ENCODE peak calls at places on chromosomes 11 and 22, in nine cellular contexts. One of them, this sample, is unnamed.

GRCh38 chr11:130945945-130946344 is 29.7 kb upstream of the SNX19 start:
- DNase-seq in cardiac muscle cell: no peak
- DNase-seq in GM06990: no peak
- DNase-seq in hepatocyte: peak
- DNase-seq in neural progenitor cell: no peak
- DNase-seq in AG09309: peak
- DNase-seq in adrenal gland: no peak
- DNase-seq in body of pancreas: no peak
- DNase-seq in fibroblast of the aortic adventitia: peak
- DNase-seq in this sample: peak

GRCh38 chr22:27318516-27318915 is 483.0 kb downstream of the MN1 start:
- DNase-seq in cardiac muscle cell: peak
- DNase-seq in GM06990: no peak
- DNase-seq in hepatocyte: peak
- DNase-seq in neural progenitor cell: peak
- DNase-seq in AG09309: peak
- DNase-seq in adrenal gland: no peak
- DNase-seq in body of pancreas: no peak
- DNase-seq in fibroblast of the aortic adventitia: peak
- DNase-seq in this sample: peak

GRCh38 chr11:69364901-69365300 is 70.9 kb downstream of the MYEOV start:
- DNase-seq in cardiac muscle cell: no peak
- DNase-seq in GM06990: no peak
- DNase-seq in hepatocyte: no peak
- DNase-seq in neural progenitor cell: no peak
- DNase-seq in AG09309: no peak
- DNase-seq in adrenal gland: no peak
- DNase-seq in body of pancreas: no peak
- DNase-seq in fibroblast of the aortic adventitia: peak
- DNase-seq in this sample: peak

GRCh38 chr11:15605094-15605493 is 490.4 kb downstream of the INSC start:
- DNase-seq in cardiac muscle cell: no peak
- DNase-seq in GM06990: no peak
- DNase-seq in hepatocyte: no peak
- DNase-seq in neural progenitor cell: no peak
- DNase-seq in AG09309: no peak
- DNase-seq in adrenal gland: no peak
- DNase-seq in body of pancreas: no peak
- DNase-seq in fibroblast of the aortic adventitia: no peak
- DNase-seq in this sample: no peak

GRCh38 chr11:3836903-3837302 is 3.9 kb downstream of the RHOG start:
- DNase-seq in cardiac muscle cell: no peak
- DNase-seq in GM06990: no peak
- DNase-seq in hepatocyte: no peak
- DNase-seq in neural progenitor cell: no peak
- DNase-seq in AG09309: no peak
- DNase-seq in adrenal gland: peak
- DNase-seq in body of pancreas: no peak
- DNase-seq in fibroblast of the aortic adventitia: no peak
- DNase-seq in this sample: no peak

GRCh38 chr11:88345408-88345807 is 7.9 kb upstream of the CTSC start:
- DNase-seq in cardiac muscle cell: no peak
- DNase-seq in GM06990: no peak
- DNase-seq in hepatocyte: no peak
- DNase-seq in neural progenitor cell: no peak
- DNase-seq in AG09309: no peak
- DNase-seq in adrenal gland: no peak
- DNase-seq in body of pancreas: no peak
- DNase-seq in fibroblast of the aortic adventitia: no peak
- DNase-seq in this sample: peak

GRCh38 chr11:19201737-19202605 is at the start of gene CSRP3:
- DNase-seq in cardiac muscle cell: peak
- DNase-seq in GM06990: no peak
- DNase-seq in hepatocyte: no peak
- DNase-seq in neural progenitor cell: no peak
- DNase-seq in AG09309: no peak
- DNase-seq in adrenal gland: no peak
- DNase-seq in body of pancreas: no peak
- DNase-seq in fibroblast of the aortic adventitia: peak
- DNase-seq in this sample: no peak

GRCh38 chr11:12914401-12914912 is 94.7 kb upstream of the RASSF10 start:
- DNase-seq in cardiac muscle cell: peak
- DNase-seq in GM06990: no peak
- DNase-seq in hepatocyte: peak
- DNase-seq in neural progenitor cell: peak
- DNase-seq in AG09309: peak
- DNase-seq in adrenal gland: no peak
- DNase-seq in body of pancreas: peak
- DNase-seq in fibroblast of the aortic adventitia: no peak
- DNase-seq in this sample: peak

GRCh38 chr11:45796461-45796861 is 8.5 kb upstream of the SLC35C1 start:
- DNase-seq in cardiac muscle cell: no peak
- DNase-seq in GM06990: no peak
- DNase-seq in hepatocyte: no peak
- DNase-seq in neural progenitor cell: no peak
- DNase-seq in AG09309: no peak
- DNase-seq in adrenal gland: no peak
- DNase-seq in body of pancreas: no peak
- DNase-seq in fibroblast of the aortic adventitia: no peak
- DNase-seq in this sample: no peak

GRCh38 chr11:123561046-123561781 is 93.2 kb downstream of the SCN3B start:
- DNase-seq in cardiac muscle cell: peak
- DNase-seq in GM06990: no peak
- DNase-seq in hepatocyte: peak
- DNase-seq in neural progenitor cell: peak
- DNase-seq in AG09309: no peak
- DNase-seq in adrenal gland: no peak
- DNase-seq in body of pancreas: peak
- DNase-seq in fibroblast of the aortic adventitia: peak
- DNase-seq in this sample: peak

GRCh38 chr11:111441443-111441842 is 62.4 kb upstream of the POU2AF1 start:
- DNase-seq in cardiac muscle cell: no peak
- DNase-seq in GM06990: no peak
- DNase-seq in hepatocyte: peak
- DNase-seq in neural progenitor cell: no peak
- DNase-seq in AG09309: peak
- DNase-seq in adrenal gland: no peak
- DNase-seq in body of pancreas: no peak
- DNase-seq in fibroblast of the aortic adventitia: no peak
- DNase-seq in this sample: peak

GRCh38 chr11:10544491-10545470 is 3.8 kb upstream of the RNF141 start:
- DNase-seq in cardiac muscle cell: no peak
- DNase-seq in GM06990: no peak
- DNase-seq in hepatocyte: no peak
- DNase-seq in neural progenitor cell: no peak
- DNase-seq in AG09309: no peak
- DNase-seq in adrenal gland: no peak
- DNase-seq in body of pancreas: no peak
- DNase-seq in fibroblast of the aortic adventitia: no peak
- DNase-seq in this sample: no peak

GRCh38 chr11:93444671-93445073 is 98.5 kb downstream of the SMCO4 start:
- DNase-seq in cardiac muscle cell: peak
- DNase-seq in GM06990: no peak
- DNase-seq in hepatocyte: peak
- DNase-seq in neural progenitor cell: peak
- DNase-seq in AG09309: no peak
- DNase-seq in adrenal gland: no peak
- DNase-seq in body of pancreas: no peak
- DNase-seq in fibroblast of the aortic adventitia: no peak
- DNase-seq in this sample: peak
- H3K4me3 ChIP-seq in cardiac muscle cell: no peak
- H3K4me3 ChIP-seq in GM06990: no peak
- H3K4me3 ChIP-seq in hepatocyte: no peak
- H3K4me3 ChIP-seq in neural progenitor cell: no peak
- H3K4me3 ChIP-seq in AG09309: no peak
- H3K4me3 ChIP-seq in adrenal gland: no peak
- H3K4me3 ChIP-seq in body of pancreas: no peak
- H3K4me3 ChIP-seq in fibroblast of the aortic adventitia: no peak
- H3K4me3 ChIP-seq in this sample: no peak

DNA sequence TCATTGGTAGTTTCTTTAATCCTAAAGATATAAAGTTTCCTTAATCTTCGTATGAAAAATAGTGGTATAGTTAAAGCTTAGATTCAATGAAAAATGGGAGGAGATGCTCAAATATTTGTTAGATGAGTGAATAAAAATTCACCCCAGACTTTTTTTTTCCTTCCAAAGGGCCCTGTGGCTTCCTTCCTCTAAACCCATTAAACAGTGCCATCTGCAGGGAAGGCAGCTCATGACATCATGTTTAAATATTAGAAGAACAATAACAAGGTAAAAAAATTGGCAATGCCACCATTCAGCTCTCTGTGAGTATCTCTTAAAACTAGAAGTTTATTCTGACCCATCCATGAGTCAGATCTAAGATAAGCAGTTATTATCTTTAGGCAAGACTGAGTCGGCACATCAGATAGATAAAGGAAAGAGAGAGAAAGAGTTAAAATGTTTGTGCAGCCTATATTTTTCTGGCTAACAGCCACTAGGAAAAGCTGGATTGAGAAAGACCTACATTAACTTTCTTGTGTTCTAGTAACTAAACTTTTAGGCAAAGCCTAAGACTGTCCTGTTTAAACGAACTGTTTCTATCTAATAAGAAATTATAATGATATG is 19.1 kb upstream of the OOSP1 start:
- DNase-seq in cardiac muscle cell: peak
- DNase-seq in GM06990: no peak
- DNase-seq in hepatocyte: peak
- DNase-seq in neural progenitor cell: peak
- DNase-seq in AG09309: no peak
- DNase-seq in adrenal gland: peak
- DNase-seq in body of pancreas: peak
- DNase-seq in fibroblast of the aortic adventitia: peak
- DNase-seq in this sample: peak
- TF ChIP-seq CTCF in cardiac muscle cell: peak
- TF ChIP-seq CTCF in GM06990: peak
- TF ChIP-seq CTCF in hepatocyte: peak
- TF ChIP-seq CTCF in neural progenitor cell: peak
- TF ChIP-seq CTCF in AG09309: peak
- TF ChIP-seq CTCF in adrenal gland: peak
- TF ChIP-seq CTCF in body of pancreas: peak
- TF ChIP-seq CTCF in fibroblast of the aortic adventitia: peak
- TF ChIP-seq CTCF in this sample: peak

GRCh38 chr22:50192825-50193204 is 7.1 kb downstream of the TRABD start:
- DNase-seq in cardiac muscle cell: no peak
- DNase-seq in GM06990: no peak
- DNase-seq in hepatocyte: no peak
- DNase-seq in neural progenitor cell: no peak
- DNase-seq in AG09309: no peak
- DNase-seq in adrenal gland: no peak
- DNase-seq in body of pancreas: peak
- DNase-seq in fibroblast of the aortic adventitia: no peak
- DNase-seq in this sample: no peak
- H3K4me3 ChIP-seq in cardiac muscle cell: no peak
- H3K4me3 ChIP-seq in GM06990: peak
- H3K4me3 ChIP-seq in hepatocyte: no peak
- H3K4me3 ChIP-seq in neural progenitor cell: no peak
- H3K4me3 ChIP-seq in AG09309: no peak
- H3K4me3 ChIP-seq in adrenal gland: no peak
- H3K4me3 ChIP-seq in body of pancreas: no peak
- H3K4me3 ChIP-seq in fibroblast of the aortic adventitia: no peak
- H3K4me3 ChIP-seq in this sample: no peak

DNA sequence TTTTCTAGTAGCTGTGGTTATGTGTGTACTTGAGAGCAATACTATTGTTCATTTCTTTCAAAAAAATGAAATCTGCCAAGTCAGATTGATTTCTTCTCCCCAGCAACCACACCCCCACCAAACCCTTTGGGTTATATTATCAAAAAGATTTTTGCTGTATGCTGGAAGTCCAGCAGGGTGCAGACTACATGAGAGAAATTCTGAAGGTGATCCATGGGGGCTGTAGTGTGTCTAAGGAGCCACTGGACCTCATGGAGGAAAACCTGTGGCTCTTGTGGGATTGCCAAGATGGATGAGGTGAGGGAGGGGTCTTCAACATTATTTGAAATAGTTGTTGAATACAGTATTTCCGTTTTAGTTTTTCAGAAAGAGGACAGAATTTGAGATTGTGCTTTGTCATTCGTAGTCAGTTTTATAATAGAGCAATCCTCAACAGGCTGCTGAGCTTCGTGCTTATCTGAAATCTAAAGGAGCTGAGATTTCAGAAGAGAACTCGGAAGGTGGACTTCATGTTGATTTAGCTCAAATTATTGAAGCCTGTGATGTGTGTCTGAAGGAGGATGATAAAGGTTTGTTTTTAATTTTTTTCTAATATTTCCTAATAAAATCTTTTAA is 3.1 kb downstream of the EIF3M start:
- DNase-seq in cardiac muscle cell: peak
- DNase-seq in GM06990: no peak
- DNase-seq in hepatocyte: no peak
- DNase-seq in neural progenitor cell: peak
- DNase-seq in AG09309: no peak
- DNase-seq in adrenal gland: no peak
- DNase-seq in body of pancreas: no peak
- DNase-seq in fibroblast of the aortic adventitia: peak
- DNase-seq in this sample: peak
- TF ChIP-seq CTCF in cardiac muscle cell: peak
- TF ChIP-seq CTCF in GM06990: peak
- TF ChIP-seq CTCF in hepatocyte: peak
- TF ChIP-seq CTCF in neural progenitor cell: peak
- TF ChIP-seq CTCF in AG09309: peak
- TF ChIP-seq CTCF in adrenal gland: no peak
- TF ChIP-seq CTCF in body of pancreas: no peak
- TF ChIP-seq CTCF in fibroblast of the aortic adventitia: peak
- TF ChIP-seq CTCF in this sample: peak

GRCh38 chr11:121237686-121238658 is 54.6 kb upstream of the SC5D start:
- DNase-seq in cardiac muscle cell: no peak
- DNase-seq in GM06990: peak
- DNase-seq in hepatocyte: no peak
- DNase-seq in neural progenitor cell: no peak
- DNase-seq in AG09309: peak
- DNase-seq in adrenal gland: no peak
- DNase-seq in body of pancreas: no peak
- DNase-seq in fibroblast of the aortic adventitia: peak
- DNase-seq in this sample: peak
- H3K4me3 ChIP-seq in cardiac muscle cell: no peak
- H3K4me3 ChIP-seq in GM06990: peak
- H3K4me3 ChIP-seq in hepatocyte: no peak
- H3K4me3 ChIP-seq in neural progenitor cell: no peak
- H3K4me3 ChIP-seq in AG09309: no peak
- H3K4me3 ChIP-seq in adrenal gland: no peak
- H3K4me3 ChIP-seq in body of pancreas: no peak
- H3K4me3 ChIP-seq in fibroblast of the aortic adventitia: no peak
- H3K4me3 ChIP-seq in this sample: no peak

GRCh38 chr22:30435674-30436126 is 10.1 kb downstream of the MTFP1 start:
- DNase-seq in cardiac muscle cell: no peak
- DNase-seq in GM06990: peak
- DNase-seq in hepatocyte: no peak
- DNase-seq in neural progenitor cell: no peak
- DNase-seq in AG09309: no peak
- DNase-seq in adrenal gland: no peak
- DNase-seq in body of pancreas: peak
- DNase-seq in fibroblast of the aortic adventitia: no peak
- DNase-seq in this sample: no peak
- TF ChIP-seq CTCF in cardiac muscle cell: no peak
- TF ChIP-seq CTCF in GM06990: no peak
- TF ChIP-seq CTCF in hepatocyte: no peak
- TF ChIP-seq CTCF in neural progenitor cell: no peak
- TF ChIP-seq CTCF in AG09309: no peak
- TF ChIP-seq CTCF in adrenal gland: no peak
- TF ChIP-seq CTCF in body of pancreas: no peak
- TF ChIP-seq CTCF in fibroblast of the aortic adventitia: no peak
- TF ChIP-seq CTCF in this sample: no peak

GRCh38 chr11:128303383-128303782 is 284.0 kb downstream of the ETS1 start:
- DNase-seq in cardiac muscle cell: no peak
- DNase-seq in GM06990: no peak
- DNase-seq in hepatocyte: no peak
- DNase-seq in neural progenitor cell: no peak
- DNase-seq in AG09309: no peak
- DNase-seq in adrenal gland: no peak
- DNase-seq in body of pancreas: no peak
- DNase-seq in fibroblast of the aortic adventitia: no peak
- DNase-seq in this sample: no peak
- H3K4me3 ChIP-seq in cardiac muscle cell: no peak
- H3K4me3 ChIP-seq in GM06990: no peak
- H3K4me3 ChIP-seq in hepatocyte: no peak
- H3K4me3 ChIP-seq in neural progenitor cell: no peak
- H3K4me3 ChIP-seq in AG09309: no peak
- H3K4me3 ChIP-seq in adrenal gland: no peak
- H3K4me3 ChIP-seq in body of pancreas: no peak
- H3K4me3 ChIP-seq in fibroblast of the aortic adventitia: no peak
- H3K4me3 ChIP-seq in this sample: no peak